ENCODE peak calls at places on chromosomes 2 and 18, in eight cellular contexts. One of them, this sample, is unnamed.
A peak's percentile ranks its signal among the peaks of the same experiment; 100 is the strongest.

GRCh38 chr2:26477911-26478253 is at the start of gene OTOF:
- DNase-seq in spleen: no peak
- DNase-seq in upper lobe of left lung: no peak
- DNase-seq in IMR-90: peak; percentile 68
- DNase-seq in A549: peak; percentile 14
- DNase-seq in GM12892: no peak
- DNase-seq in ovary: peak; percentile 66
- DNase-seq in body of pancreas: peak; percentile 43
- DNase-seq in this sample: no peak

GRCh38 chr18:57837917-57838548 is 34.9 kb upstream of the ATP8B1 start:
- DNase-seq in A549: no peak
- DNase-seq in GM12892: no peak
- DNase-seq in body of pancreas: no peak
- DNase-seq in spleen: no peak
- DNase-seq in ovary: no peak
- DNase-seq in IMR-90: peak; percentile 37
- DNase-seq in upper lobe of left lung: no peak
- DNase-seq in this sample: no peak

GRCh38 chr2:128422571-128422970 is 103.9 kb upstream of the HS6ST1 start:
- DNase-seq in A549: no peak
- DNase-seq in body of pancreas: no peak
- DNase-seq in upper lobe of left lung: no peak
- DNase-seq in GM12892: no peak
- DNase-seq in IMR-90: peak; percentile 88
- DNase-seq in ovary: no peak
- DNase-seq in spleen: peak; percentile 21
- DNase-seq in this sample: no peak

GRCh38 chr2:201990069-201990468 is 43.6 kb upstream of the FZD7 start:
- DNase-seq in GM12892: no peak
- DNase-seq in ovary: no peak
- DNase-seq in upper lobe of left lung: no peak
- DNase-seq in spleen: no peak
- DNase-seq in IMR-90: no peak
- DNase-seq in A549: no peak
- DNase-seq in body of pancreas: no peak
- DNase-seq in this sample: no peak

GRCh38 chr2:24492283-24493272 is 1.5 kb downstream of the NCOA1 start:
- DNase-seq in body of pancreas: peak; percentile 16
- DNase-seq in GM12892: no peak
- DNase-seq in spleen: no peak
- DNase-seq in ovary: no peak
- DNase-seq in IMR-90: no peak
- DNase-seq in A549: no peak
- DNase-seq in upper lobe of left lung: no peak
- DNase-seq in this sample: peak; percentile 47

GRCh38 chr2:70362661-70363060 is 60.8 kb upstream of the FAM136A start:
- DNase-seq in IMR-90: no peak
- DNase-seq in spleen: no peak
- DNase-seq in upper lobe of left lung: no peak
- DNase-seq in ovary: no peak
- DNase-seq in body of pancreas: no peak
- DNase-seq in A549: peak; percentile 56
- DNase-seq in GM12892: no peak
- DNase-seq in this sample: no peak

GRCh38 chr2:233453111-233453915 is 99.0 kb downstream of the DGKD start:
- DNase-seq in A549: no peak
- DNase-seq in GM12892: no peak
- DNase-seq in body of pancreas: no peak
- DNase-seq in ovary: peak; percentile 14
- DNase-seq in upper lobe of left lung: no peak
- DNase-seq in spleen: peak; percentile 48
- DNase-seq in IMR-90: no peak
- DNase-seq in this sample: no peak

GRCh38 chr2:193124820-193125219 is 930.1 kb upstream of the TMEFF2 start:
- DNase-seq in upper lobe of left lung: no peak
- DNase-seq in A549: no peak
- DNase-seq in ovary: no peak
- DNase-seq in body of pancreas: no peak
- DNase-seq in spleen: no peak
- DNase-seq in GM12892: no peak
- DNase-seq in IMR-90: no peak
- DNase-seq in this sample: no peak

GRCh38 chr2:192887296-192887695 is 692.6 kb upstream of the TMEFF2 start:
- DNase-seq in upper lobe of left lung: no peak
- DNase-seq in body of pancreas: no peak
- DNase-seq in ovary: no peak
- DNase-seq in A549: no peak
- DNase-seq in GM12892: no peak
- DNase-seq in IMR-90: no peak
- DNase-seq in spleen: no peak
- DNase-seq in this sample: no peak

GRCh38 chr2:9230051-9230802 is 23.6 kb downstream of the ASAP2 start:
- DNase-seq in GM12892: no peak
- DNase-seq in upper lobe of left lung: peak; percentile 69
- DNase-seq in IMR-90: peak; percentile 51
- DNase-seq in body of pancreas: no peak
- DNase-seq in ovary: no peak
- DNase-seq in spleen: no peak
- DNase-seq in A549: no peak
- DNase-seq in this sample: no peak

GRCh38 chr18:74714796-74715195 is 117.1 kb downstream of the ZNF407 start:
- DNase-seq in spleen: no peak
- DNase-seq in A549: no peak
- DNase-seq in body of pancreas: no peak
- DNase-seq in GM12892: no peak
- DNase-seq in IMR-90: no peak
- DNase-seq in ovary: no peak
- DNase-seq in upper lobe of left lung: no peak
- DNase-seq in this sample: no peak

GRCh38 chr2:164784376-164784775 is 57.2 kb downstream of the COBLL1 start:
- DNase-seq in body of pancreas: no peak
- DNase-seq in ovary: no peak
- DNase-seq in A549: no peak
- DNase-seq in upper lobe of left lung: no peak
- DNase-seq in GM12892: no peak
- DNase-seq in IMR-90: no peak
- DNase-seq in spleen: no peak
- DNase-seq in this sample: no peak

GRCh38 chr18:47168509-47168908 is 7.7 kb downstream of the IER3IP1 start:
- DNase-seq in body of pancreas: no peak
- DNase-seq in A549: no peak
- DNase-seq in IMR-90: no peak
- DNase-seq in spleen: no peak
- DNase-seq in upper lobe of left lung: no peak
- DNase-seq in ovary: no peak
- DNase-seq in GM12892: no peak
- DNase-seq in this sample: no peak

GRCh38 chr18:21180588-21180987 is 61.4 kb upstream of the GREB1L start:
- DNase-seq in upper lobe of left lung: no peak
- DNase-seq in IMR-90: no peak
- DNase-seq in GM12892: no peak
- DNase-seq in A549: no peak
- DNase-seq in body of pancreas: no peak
- DNase-seq in ovary: no peak
- DNase-seq in spleen: no peak
- DNase-seq in this sample: no peak

GRCh38 chr2:71471276-71471675 is 17.9 kb downstream of the DYSF start:
- DNase-seq in A549: no peak
- DNase-seq in ovary: no peak
- DNase-seq in GM12892: no peak
- DNase-seq in spleen: no peak
- DNase-seq in IMR-90: peak; percentile 59
- DNase-seq in body of pancreas: no peak
- DNase-seq in upper lobe of left lung: no peak
- DNase-seq in this sample: no peak

GRCh38 chr2:24830351-24830750 is 37.1 kb downstream of the CENPO start:
- DNase-seq in spleen: peak; percentile 43
- DNase-seq in IMR-90: peak; percentile 50
- DNase-seq in ovary: no peak
- DNase-seq in GM12892: peak; percentile 11
- DNase-seq in body of pancreas: no peak
- DNase-seq in A549: no peak
- DNase-seq in upper lobe of left lung: no peak
- DNase-seq in this sample: no peak

GRCh38 chr18:75220786-75221355 is 10.3 kb downstream of the TSHZ1 start:
- DNase-seq in body of pancreas: no peak
- DNase-seq in spleen: no peak
- DNase-seq in IMR-90: no peak
- DNase-seq in upper lobe of left lung: no peak
- DNase-seq in A549: no peak
- DNase-seq in ovary: no peak
- DNase-seq in GM12892: no peak
- DNase-seq in this sample: no peak

GRCh38 chr2:110101280-110101844 is 14.3 kb downstream of the MALL start:
- DNase-seq in body of pancreas: peak; percentile 92
- DNase-seq in ovary: peak; percentile 91
- DNase-seq in IMR-90: peak; percentile 100
- DNase-seq in upper lobe of left lung: peak; percentile 95
- DNase-seq in GM12892: no peak
- DNase-seq in A549: peak; percentile 68
- DNase-seq in spleen: peak; percentile 92
- DNase-seq in this sample: no peak

GRCh38 chr2:42663106-42663755 is 94.8 kb downstream of the MTA3 start:
- DNase-seq in body of pancreas: peak; percentile 79
- DNase-seq in A549: peak; percentile 78
- DNase-seq in spleen: peak; percentile 85
- DNase-seq in GM12892: peak; percentile 39
- DNase-seq in IMR-90: peak; percentile 77
- DNase-seq in upper lobe of left lung: no peak
- DNase-seq in ovary: peak; percentile 69
- DNase-seq in this sample: peak; percentile 65

GRCh38 chr2:128751751-128752150 is 433.1 kb upstream of the HS6ST1 start:
- DNase-seq in IMR-90: no peak
- DNase-seq in ovary: peak; percentile 58
- DNase-seq in upper lobe of left lung: no peak
- DNase-seq in A549: no peak
- DNase-seq in body of pancreas: no peak
- DNase-seq in GM12892: no peak
- DNase-seq in spleen: no peak
- DNase-seq in this sample: no peak

GRCh38 chr2:237715459-237715947 is 83.1 kb upstream of the RBM44 start:
- DNase-seq in upper lobe of left lung: no peak
- DNase-seq in ovary: no peak
- DNase-seq in A549: no peak
- DNase-seq in spleen: no peak
- DNase-seq in IMR-90: no peak
- DNase-seq in body of pancreas: peak; percentile 57
- DNase-seq in GM12892: no peak
- DNase-seq in this sample: no peak

GRCh38 chr2:239526038-239526437 is 125.2 kb upstream of the HDAC4 start:
- DNase-seq in body of pancreas: no peak
- DNase-seq in ovary: no peak
- DNase-seq in IMR-90: no peak
- DNase-seq in spleen: peak; percentile 50
- DNase-seq in A549: no peak
- DNase-seq in GM12892: no peak
- DNase-seq in upper lobe of left lung: no peak
- DNase-seq in this sample: no peak

GRCh38 chr2:39135678-39136259 is 14.9 kb upstream of the SOS1 start:
- DNase-seq in body of pancreas: no peak
- DNase-seq in upper lobe of left lung: no peak
- DNase-seq in spleen: no peak
- DNase-seq in ovary: no peak
- DNase-seq in A549: no peak
- DNase-seq in IMR-90: no peak
- DNase-seq in GM12892: no peak
- DNase-seq in this sample: no peak

GRCh38 chr2:174490032-174490431 is 3.2 kb upstream of the GPR155 start:
- DNase-seq in A549: no peak
- DNase-seq in spleen: no peak
- DNase-seq in IMR-90: no peak
- DNase-seq in GM12892: no peak
- DNase-seq in upper lobe of left lung: no peak
- DNase-seq in ovary: no peak
- DNase-seq in body of pancreas: no peak
- DNase-seq in this sample: no peak

GRCh38 chr2:174484573-174484972 is 2.3 kb downstream of the GPR155 start:
- DNase-seq in ovary: no peak
- DNase-seq in spleen: no peak
- DNase-seq in GM12892: no peak
- DNase-seq in A549: no peak
- DNase-seq in body of pancreas: no peak
- DNase-seq in upper lobe of left lung: no peak
- DNase-seq in IMR-90: no peak
- DNase-seq in this sample: no peak

GRCh38 chr2:174487536-174488162 is 820 bp upstream of the GPR155 start:
- DNase-seq in GM12892: no peak
- DNase-seq in ovary: no peak
- DNase-seq in upper lobe of left lung: no peak
- DNase-seq in A549: no peak
- DNase-seq in spleen: no peak
- DNase-seq in IMR-90: no peak
- DNase-seq in body of pancreas: no peak
- DNase-seq in this sample: no peak

GRCh38 chr2:174485763-174486613 is 841 bp downstream of the GPR155 start:
- DNase-seq in ovary: peak; percentile 48
- DNase-seq in upper lobe of left lung: no peak
- DNase-seq in IMR-90: peak; percentile 76
- DNase-seq in A549: no peak
- DNase-seq in spleen: peak; percentile 83
- DNase-seq in body of pancreas: peak; percentile 39
- DNase-seq in GM12892: no peak
- DNase-seq in this sample: peak; percentile 87

GRCh38 chr2:174486614-174487535 is at the start of gene GPR155:
- DNase-seq in GM12892: peak; percentile 81
- DNase-seq in ovary: peak; percentile 100
- DNase-seq in upper lobe of left lung: peak; percentile 98
- DNase-seq in IMR-90: peak; percentile 97
- DNase-seq in body of pancreas: peak; percentile 100
- DNase-seq in A549: peak; percentile 80
- DNase-seq in spleen: peak; percentile 100
- DNase-seq in this sample: peak; percentile 98
- TF ChIP-seq POLR2A in GM12892: peak; percentile 63
- TF ChIP-seq POLR2A in ovary: peak; percentile 39
- TF ChIP-seq POLR2A in upper lobe of left lung: no peak
- TF ChIP-seq POLR2A in IMR-90: peak; percentile 41
- TF ChIP-seq POLR2A in body of pancreas: peak; percentile 58
- TF ChIP-seq POLR2A in A549: peak; percentile 67
- TF ChIP-seq POLR2A in spleen: no peak
- TF ChIP-seq POLR2A in this sample: peak; percentile 66

GRCh38 chr2:126655500-126656310 is at the start of gene GYPC:
- DNase-seq in GM12892: peak; percentile 62
- DNase-seq in upper lobe of left lung: peak; percentile 91
- DNase-seq in spleen: peak; percentile 93
- DNase-seq in body of pancreas: peak; percentile 71
- DNase-seq in A549: no peak
- DNase-seq in IMR-90: peak; percentile 82
- DNase-seq in ovary: peak; percentile 69
- DNase-seq in this sample: peak; percentile 88
- TF ChIP-seq POLR2A in GM12892: peak; percentile 48
- TF ChIP-seq POLR2A in upper lobe of left lung: peak; percentile 56
- TF ChIP-seq POLR2A in spleen: no peak
- TF ChIP-seq POLR2A in body of pancreas: no peak
- TF ChIP-seq POLR2A in A549: no peak
- TF ChIP-seq POLR2A in IMR-90: no peak
- TF ChIP-seq POLR2A in ovary: peak; percentile 19
- TF ChIP-seq POLR2A in this sample: peak; percentile 79

GRCh38 chr2:30147196-30147714 is 448 bp downstream of the YPEL5 start:
- DNase-seq in GM12892: no peak
- DNase-seq in spleen: peak; percentile 92
- DNase-seq in A549: no peak
- DNase-seq in upper lobe of left lung: peak; percentile 93
- DNase-seq in ovary: no peak
- DNase-seq in IMR-90: no peak
- DNase-seq in body of pancreas: no peak
- DNase-seq in this sample: no peak
- TF ChIP-seq POLR2A in GM12892: no peak
- TF ChIP-seq POLR2A in spleen: no peak
- TF ChIP-seq POLR2A in A549: no peak
- TF ChIP-seq POLR2A in upper lobe of left lung: no peak
- TF ChIP-seq POLR2A in ovary: no peak
- TF ChIP-seq POLR2A in IMR-90: no peak
- TF ChIP-seq POLR2A in body of pancreas: no peak
- TF ChIP-seq POLR2A in this sample: no peak

GRCh38 chr18:70420151-70420898 is 131.5 kb downstream of the SOCS6 start:
- DNase-seq in GM12892: no peak
- DNase-seq in spleen: no peak
- DNase-seq in IMR-90: peak; percentile 71
- DNase-seq in upper lobe of left lung: no peak
- DNase-seq in A549: no peak
- DNase-seq in body of pancreas: peak; percentile 31
- DNase-seq in ovary: no peak
- DNase-seq in this sample: no peak
- TF ChIP-seq POLR2A in GM12892: no peak
- TF ChIP-seq POLR2A in spleen: no peak
- TF ChIP-seq POLR2A in IMR-90: no peak
- TF ChIP-seq POLR2A in upper lobe of left lung: no peak
- TF ChIP-seq POLR2A in A549: no peak
- TF ChIP-seq POLR2A in body of pancreas: no peak
- TF ChIP-seq POLR2A in ovary: no peak
- TF ChIP-seq POLR2A in this sample: no peak

This sample was measured in erythroblast.